ENCODE peak calls at places on chromosomes 4 and X, in nine cellular contexts. R, Y, X, S, Z, P, D, E and O are unnamed samples.

GRCh38 chr4:60129740-60130139 is 1070.4 kb upstream of the ADGRL3 start:
- DNase-seq in R (no peak), Y (no peak), X (no peak), S (no peak), Z (no peak), P (no peak), D (no peak), E (no peak), O (no peak)

GRCh38 chr4:83132065-83132464 is 17.5 kb upstream of the PLAC8 start:
- DNase-seq in R (no peak), Y (no peak), X (no peak), S (no peak), Z (no peak), P (no peak), D (no peak), E (no peak), O (no peak)

GRCh38 chrX:51892921-51893745 is at the start of gene MAGED1:
- DNase-seq in R (peak; percentile 74), Y (peak; percentile 86), X (peak; percentile 91), S (peak; percentile 92), Z (peak; percentile 84), P (peak; percentile 74), D (peak; percentile 85), E (peak; percentile 92), O (peak; percentile 97)

GRCh38 chrX:53538781-53539180 is 104.6 kb upstream of the HSD17B10 start:
- DNase-seq in R (no peak), Y (no peak), X (no peak), S (no peak), Z (no peak), P (no peak), D (no peak), E (no peak), O (no peak)

GRCh38 chr4:3472411-3473141 is 9.5 kb downstream of the DOK7 start:
- DNase-seq in R (no peak), Y (no peak), X (peak; percentile 34), S (no peak), Z (no peak), P (no peak), D (no peak), E (no peak), O (no peak)

GRCh38 chrX:23784487-23785301 is 1.7 kb downstream of the SAT1 start:
- DNase-seq in R (no peak), Y (no peak), X (no peak), S (peak; percentile 85), Z (no peak), P (no peak), D (no peak), E (no peak), O (no peak)

GRCh38 chrX:107734646-107735045 is 40.9 kb downstream of the TSC22D3 start:
- DNase-seq in R (no peak), Y (no peak), X (no peak), S (no peak), Z (no peak), P (no peak), D (no peak), E (no peak), O (no peak)

GRCh38 chr4:164304240-164304639 is 449.7 kb upstream of the SMIM31 start:
- DNase-seq in R (no peak), Y (no peak), X (no peak), S (no peak), Z (no peak), P (no peak), D (no peak), E (no peak), O (no peak)

GRCh38 chrX:153925739-153926593 is at the start of gene ARHGAP4:
- DNase-seq in R (peak; percentile 51), Y (peak; percentile 68), X (no peak), S (no peak), Z (peak; percentile 48), P (no peak), D (peak; percentile 60), E (no peak), O (no peak)

GRCh38 chr4:157444014-157444413 is 223.5 kb downstream of the GRIA2 start:
- DNase-seq in R (no peak), Y (no peak), X (no peak), S (no peak), Z (no peak), P (no peak), D (no peak), E (no peak), O (no peak)

GRCh38 chr4:129578336-129578735 is 482.4 kb downstream of the C4orf33 start:
- DNase-seq in R (no peak), Y (no peak), X (no peak), S (no peak), Z (no peak), P (no peak), D (no peak), E (no peak), O (peak; percentile 49)

GRCh38 chr4:108793413-108793812 is 30.6 kb upstream of the ETNPPL start:
- DNase-seq in R (no peak), Y (no peak), X (no peak), S (peak; percentile 22), Z (no peak), P (no peak), D (no peak), E (no peak), O (no peak)

GRCh38 chr4:142959156-142959555 is 113.1 kb upstream of the INPP4B start:
- DNase-seq in R (no peak), Y (no peak), X (no peak), S (no peak), Z (no peak), P (peak; percentile 34), D (peak; percentile 89), E (no peak), O (no peak)

GRCh38 chrX:145190801-145191389 is 56.4 kb upstream of the SPANXN1 start:
- DNase-seq in R (no peak), Y (no peak), X (no peak), S (peak; percentile 13), Z (no peak), P (no peak), D (no peak), E (no peak), O (no peak)